ENCODE peak calls at places on chromosome 14, in five cellular contexts. M is thyroid gland, O is AG04450, C is brain microvascular endothelial cell, S is GM23338. N is an unnamed sample.

GRCh38 chr14:101111620-101112290 is 208.2 kb upstream of the RTL1 start:
- DNase-seq in M (no peak), O (no peak), C (no peak), S (no peak), N (no peak)

GRCh38 chr14:88422919-88423318 is 37.5 kb downstream of the SPATA7 start:
- DNase-seq in M (no peak), O (peak), C (peak), S (no peak), N (peak)

GRCh38 chr14:22821193-22822016 is 6.2 kb upstream of the SLC7A7 start:
- DNase-seq in M (no peak), O (no peak), C (no peak), S (peak), N (no peak)

GRCh38 chr14:67461341-67461985 is 27.1 kb downstream of the TMEM229B start:
- DNase-seq in M (peak), O (no peak), C (peak), S (no peak), N (no peak)

GRCh38 chr14:31477248-31477647 is 10.6 kb downstream of the GPR33 start:
- DNase-seq in M (no peak), O (no peak), C (no peak), S (no peak), N (no peak)

GRCh38 chr14:101665478-101666078 is 95.9 kb upstream of the PPP2R5C start:
- DNase-seq in M (no peak), O (peak), C (peak), S (peak), N (peak)

GRCh38 chr14:89635615-89636014 is 218.6 kb upstream of the FOXN3 start:
- DNase-seq in M (no peak), O (no peak), C (no peak), S (no peak), N (no peak)

GRCh38 chr14:56224691-56225681 is 106.8 kb downstream of the PELI2 start:
- DNase-seq in M (no peak), O (no peak), C (no peak), S (no peak), N (no peak)

GRCh38 chr14:99188721-99189120 is 83.3 kb downstream of the BCL11B start:
- DNase-seq in M (no peak), O (no peak), C (no peak), S (peak), N (no peak)

GRCh38 chr14:68639518-68640292 is 153.2 kb downstream of the ZFP36L1 start:
- DNase-seq in M (no peak), O (no peak), C (no peak), S (no peak), N (no peak)

GRCh38 chr14:85401396-85401795 is 128.5 kb upstream of the FLRT2 start:
- DNase-seq in M (no peak), O (no peak), C (no peak), S (no peak), N (no peak)

GRCh38 chr14:103384450-103385152 is 614 bp upstream of the MARK3 start:
- DNase-seq in M (no peak), O (no peak), C (no peak), S (no peak), N (no peak)

GRCh38 chr14:39398382-39398781 is 33.9 kb downstream of the FBXO33 start:
- DNase-seq in M (no peak), O (no peak), C (no peak), S (no peak), N (no peak)

GRCh38 chr14:57031474-57031873 is 221.2 kb upstream of the OTX2 start:
- DNase-seq in M (no peak), O (no peak), C (no peak), S (no peak), N (no peak)

GRCh38 chr14:22839159-22839779 is 2.9 kb downstream of the MMP14 start:
- DNase-seq in M (no peak), O (no peak), C (no peak), S (no peak), N (peak)

GRCh38 chr14:28381656-28382055 is 384.9 kb upstream of the FOXG1 start:
- DNase-seq in M (no peak), O (no peak), C (no peak), S (no peak), N (no peak)

GRCh38 chr14:36524874-36525745 is 5.1 kb upstream of the NKX2-1 start:
- DNase-seq in M (peak), O (no peak), C (no peak), S (peak), N (no peak)

GRCh38 chr14:82341386-82341785 is 807.7 kb upstream of the SEL1L start:
- DNase-seq in M (no peak), O (no peak), C (no peak), S (no peak), N (no peak)

GRCh38 chr14:23154876-23155587 is 28.4 kb downstream of the SLC7A8 start:
- DNase-seq in M (peak), O (peak), C (peak), S (peak), N (peak)

GRCh38 chr14:94058674-94059138 is 22.3 kb downstream of the DDX24 start:
- DNase-seq in M (no peak), O (no peak), C (no peak), S (no peak), N (no peak)

GRCh38 chr14:40386433-40386832 is 954.2 kb upstream of the FBXO33 start:
- DNase-seq in M (no peak), O (no peak), C (no peak), S (no peak), N (no peak)

GRCh38 chr14:24726480-24726879 is 92.5 kb upstream of the GZMB start:
- DNase-seq in M (no peak), O (no peak), C (no peak), S (no peak), N (no peak)

GRCh38 chr14:89000007-89000942 is 175.8 kb downstream of the TTC8 start:
- DNase-seq in M (no peak), O (peak), C (peak), S (peak), N (peak)

GRCh38 chr14:75318353-75318752 is 39.7 kb downstream of the FOS start:
- DNase-seq in M (no peak), O (no peak), C (no peak), S (no peak), N (no peak)

GRCh38 chr14:75328575-75328974 is 49.9 kb downstream of the FOS start:
- DNase-seq in M (no peak), O (no peak), C (no peak), S (no peak), N (no peak)

GRCh38 chr14:75322746-75323145 is 44.1 kb downstream of the FOS start:
- DNase-seq in M (no peak), O (no peak), C (no peak), S (peak), N (no peak)

GRCh38 chr14:75319021-75319420 is 40.4 kb downstream of the FOS start:
- DNase-seq in M (no peak), O (no peak), C (no peak), S (no peak), N (no peak)

DNA sequence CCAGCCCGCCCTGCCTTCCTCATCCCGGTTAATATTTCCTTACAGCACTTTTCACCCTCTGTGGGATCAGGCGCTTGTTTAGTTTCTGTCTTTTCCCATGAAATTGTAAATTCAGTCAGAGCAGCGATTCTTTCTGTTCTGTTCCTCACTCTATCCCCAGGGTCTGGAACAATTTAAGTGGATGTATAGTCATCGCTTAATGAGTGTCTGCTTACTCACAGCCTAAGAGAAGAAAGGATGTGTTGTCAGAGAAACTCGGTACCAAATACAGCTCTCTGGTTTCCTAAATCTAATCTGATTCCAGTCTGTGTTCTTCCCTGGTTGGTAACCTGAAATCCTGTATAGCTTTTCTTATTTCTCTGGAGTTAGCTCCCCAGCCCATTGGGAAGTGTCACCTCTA is 44.9 kb downstream of the FOS start:
- DNase-seq in M (no peak), O (no peak), C (no peak), S (no peak), N (no peak)
- H3K27ac ChIP-seq in M (no peak), O (no peak), C (no peak), S (no peak), N (no peak)

DNA sequence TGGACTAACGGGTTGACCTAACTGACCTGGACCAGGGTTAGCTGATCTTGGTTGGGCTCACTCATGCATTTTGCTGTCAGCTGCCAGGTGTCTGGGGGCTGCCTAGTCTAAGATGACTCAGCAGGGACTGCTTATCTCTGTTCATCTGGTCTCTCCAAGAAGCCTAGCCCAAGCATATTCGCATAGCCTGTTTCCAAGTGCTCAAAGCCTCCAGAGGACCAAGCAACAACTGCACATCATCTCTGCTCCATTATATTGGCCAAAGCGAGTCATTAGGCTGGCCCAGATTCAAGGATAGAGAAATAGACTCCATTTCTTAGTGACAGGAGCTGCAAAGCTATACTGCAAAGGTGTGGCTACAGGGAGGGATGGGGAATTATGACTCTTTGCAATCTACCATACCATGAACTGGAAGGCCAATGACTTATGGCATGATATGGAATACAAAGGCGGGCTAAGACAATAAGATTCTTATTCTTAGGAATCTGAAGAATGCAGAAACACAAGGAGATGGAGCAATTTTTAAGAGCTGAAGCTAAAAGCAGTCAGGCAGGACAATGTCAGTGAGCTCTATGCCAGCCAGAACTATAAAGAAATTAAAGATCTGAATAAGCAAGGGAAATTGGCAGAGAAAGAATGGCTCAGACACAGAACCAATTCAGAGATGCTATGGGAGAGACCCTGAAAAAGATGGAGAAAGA is 194.6 kb upstream of the FSCB start:
- DNase-seq in M (no peak), O (no peak), C (no peak), S (no peak), N (no peak)
- H3K27ac ChIP-seq in M (no peak), O (no peak), C (no peak), S (no peak), N (no peak)

DNA sequence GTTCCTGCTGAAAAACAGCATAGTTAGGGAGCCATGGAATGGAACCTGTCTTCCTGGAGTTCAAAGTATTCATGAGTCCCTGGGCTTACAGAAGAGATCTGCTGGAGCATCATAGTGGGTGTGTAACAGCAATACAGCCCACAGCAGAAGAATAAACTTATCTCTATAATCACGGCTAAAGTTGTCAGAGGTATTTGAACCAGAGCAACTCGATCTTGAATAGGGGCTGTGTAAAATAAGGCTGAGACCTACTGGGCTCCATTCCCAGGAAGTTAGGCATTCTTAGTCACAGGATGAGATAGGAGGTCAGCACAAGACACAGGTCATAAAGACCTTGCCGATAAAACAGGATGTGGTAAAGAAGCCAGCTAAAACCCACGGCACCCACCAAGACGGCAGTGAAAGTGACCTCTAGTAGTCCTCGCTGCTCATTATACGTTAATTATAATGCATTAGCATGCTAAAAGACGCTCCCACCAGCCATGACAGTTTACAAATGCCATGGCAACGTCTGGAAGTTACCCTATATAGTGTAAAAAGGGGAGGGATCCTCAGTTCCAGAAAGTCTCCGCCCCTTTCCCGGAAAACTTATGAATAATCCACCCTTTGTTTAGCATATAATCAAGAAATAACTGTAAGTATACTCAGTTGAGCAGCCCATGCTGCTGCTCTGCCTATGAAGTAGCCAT is 223.4 kb downstream of the PCNX1 start:
- DNase-seq in M (no peak), O (peak), C (peak), S (peak), N (no peak)
- H3K27ac ChIP-seq in M (no peak), O (peak), C (peak), S (no peak), N (no peak)

DNA sequence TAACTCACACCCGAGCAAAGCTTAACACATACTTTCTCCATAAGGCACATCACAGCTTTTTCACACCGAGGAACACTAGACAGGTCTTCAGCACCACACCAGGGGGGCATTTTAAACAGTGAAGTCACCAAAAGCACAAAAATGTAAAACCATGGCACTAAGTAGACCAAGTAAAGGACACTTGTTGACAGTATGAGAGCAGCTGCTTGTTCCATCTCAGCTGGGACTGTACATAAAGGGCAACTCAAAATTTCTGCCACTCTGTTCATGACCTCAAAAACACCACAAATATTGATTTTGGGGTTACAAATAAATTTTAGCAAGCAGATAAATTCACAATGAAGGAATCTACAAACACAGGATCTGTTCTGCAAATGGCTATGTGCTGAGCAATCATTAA is 60.4 kb downstream of the ESR2 start:
- DNase-seq in M (no peak), O (no peak), C (no peak), S (no peak), N (no peak)
- H3K27ac ChIP-seq in M (no peak), O (no peak), C (no peak), S (no peak), N (no peak)

DNA sequence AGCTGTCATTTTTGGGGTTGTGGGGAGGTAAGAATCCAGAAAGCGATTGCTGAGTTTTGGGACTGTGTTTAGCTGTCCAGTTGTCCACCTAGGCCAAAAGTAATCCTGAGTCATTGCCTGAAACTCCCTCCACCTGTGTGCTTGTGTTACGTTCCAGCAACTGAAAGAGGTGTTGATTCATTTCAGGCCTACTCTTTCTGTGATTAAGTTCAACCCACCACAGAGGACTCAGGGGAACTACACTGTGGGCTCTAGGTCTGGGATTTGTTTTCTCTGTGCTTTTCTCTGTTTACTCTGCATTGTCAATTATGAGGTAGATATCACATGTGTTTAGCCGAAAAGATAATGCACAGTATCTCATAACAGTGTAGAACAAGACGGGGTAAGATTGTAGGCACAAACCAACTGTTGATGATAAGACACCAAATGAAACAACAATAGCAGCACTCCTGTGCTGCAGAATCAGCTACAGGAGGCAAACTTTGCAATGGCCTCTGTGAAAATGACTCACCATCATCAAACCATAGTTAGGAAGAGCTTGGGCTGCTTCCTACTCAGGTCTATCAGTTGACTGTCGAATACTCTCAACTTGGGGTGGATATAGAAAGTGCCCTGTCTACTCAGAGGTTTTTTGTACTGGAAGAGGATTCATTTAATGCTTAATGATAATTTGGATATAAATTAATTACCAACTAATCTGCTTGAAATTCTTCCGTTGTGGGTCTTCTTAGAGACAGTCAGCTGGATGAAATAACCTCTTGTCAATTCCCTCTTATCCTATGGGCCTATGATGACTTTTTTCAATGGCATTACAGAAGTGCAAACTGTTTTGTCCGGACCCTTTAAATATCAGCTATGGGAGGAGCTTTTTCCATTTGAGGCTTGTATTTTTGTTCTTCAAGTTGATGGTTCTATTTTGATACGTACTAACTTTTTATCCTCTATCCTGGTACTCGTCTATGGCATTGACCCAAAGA is 385.9 kb downstream of the BMP4 start:
- DNase-seq in M (no peak), O (no peak), C (no peak), S (no peak), N (no peak)
- H3K27ac ChIP-seq in M (no peak), O (no peak), C (no peak), S (no peak), N (no peak)

DNA sequence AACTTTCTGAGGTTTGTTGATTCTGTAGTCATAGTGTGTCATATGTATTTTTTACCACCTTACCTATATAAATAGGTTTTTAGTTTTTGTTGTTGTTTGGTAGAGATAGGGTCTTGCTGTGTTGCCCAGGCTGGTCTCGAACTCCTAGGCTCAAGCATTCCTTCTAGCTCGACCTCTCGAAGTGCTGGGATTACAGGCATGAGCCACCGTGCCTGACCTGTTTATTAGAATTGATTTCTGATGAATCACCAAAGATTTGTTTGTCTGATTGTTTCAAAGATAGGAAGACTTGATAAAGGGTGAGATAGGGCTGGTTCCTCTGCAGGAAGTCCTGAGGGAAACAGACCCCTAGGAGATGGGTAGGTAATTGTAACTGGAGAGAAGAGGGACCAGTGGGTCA is 481.6 kb downstream of the PCNX1 start:
- DNase-seq in M (no peak), O (no peak), C (no peak), S (no peak), N (no peak)
- H3K27ac ChIP-seq in M (no peak), O (no peak), C (no peak), S (no peak), N (no peak)

GRCh38 chr14:74637184-74637562 is 25.1 kb upstream of the LTBP2 start:
- DNase-seq in M (no peak), O (no peak), C (no peak), S (no peak), N (no peak)
- H3K27ac ChIP-seq in M (no peak), O (no peak), C (peak), S (no peak), N (peak)

GRCh38 chr14:91897121-91897701 is 29.9 kb upstream of the TC2N start:
- DNase-seq in M (peak), O (no peak), C (no peak), S (peak), N (no peak)
- H3K27ac ChIP-seq in M (peak), O (no peak), C (no peak), S (peak), N (no peak)

GRCh38 chr14:105313381-105314286 is 914 bp upstream of the PACS2 start:
- DNase-seq in M (peak), O (no peak), C (no peak), S (peak), N (no peak)
- H3K27ac ChIP-seq in M (peak), O (peak), C (no peak), S (no peak), N (peak)

GRCh38 chr14:105059035-105059916 is 6.0 kb downstream of the GPR132 start:
- DNase-seq in M (peak), O (no peak), C (no peak), S (peak), N (no peak)

GRCh38 chr14:105062048-105062433 is 3.2 kb downstream of the GPR132 start:
- DNase-seq in M (no peak), O (no peak), C (no peak), S (no peak), N (no peak)

GRCh38 chr14:105061428-105062047 is 3.7 kb downstream of the GPR132 start:
- DNase-seq in M (peak), O (no peak), C (no peak), S (no peak), N (no peak)

GRCh38 chr14:105059917-105060565 is 5.2 kb downstream of the GPR132 start:
- DNase-seq in M (no peak), O (no peak), C (no peak), S (no peak), N (no peak)

DNA sequence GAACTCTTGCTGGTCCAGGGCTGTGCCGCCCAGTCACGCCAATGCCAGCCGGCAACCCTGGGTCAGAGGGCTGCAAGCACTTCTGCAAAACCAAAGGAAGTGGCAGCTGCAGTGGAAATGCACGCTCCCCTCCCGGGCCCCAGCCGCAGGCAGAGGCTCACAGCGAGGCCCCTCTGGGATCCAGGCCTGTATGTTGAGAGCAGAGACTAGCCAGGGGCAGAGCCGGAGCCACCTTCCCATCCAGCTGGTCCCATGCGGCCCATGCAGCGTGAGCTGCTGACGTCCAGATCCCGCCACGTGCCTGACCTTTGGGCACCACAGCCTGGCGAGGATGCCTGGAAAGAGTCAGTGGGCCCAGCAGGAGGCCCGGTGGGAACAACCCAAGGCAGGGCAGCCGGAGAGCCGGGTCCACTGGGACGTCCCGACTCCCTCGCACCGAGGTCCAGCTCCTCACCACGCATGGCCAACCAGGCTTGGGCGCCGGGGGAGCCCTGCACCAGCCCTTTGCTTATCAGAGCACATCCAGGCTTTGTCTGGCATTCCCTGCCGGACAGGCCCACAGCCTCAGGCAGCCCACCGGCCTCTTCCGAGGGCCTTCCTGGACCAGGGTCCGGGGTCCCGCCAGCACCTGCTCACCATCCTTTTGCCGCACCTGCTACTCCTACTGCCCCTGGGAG is 4.3 kb downstream of the GPR132 start:
- DNase-seq in M (peak), O (no peak), C (no peak), S (no peak), N (no peak)
- H3K27ac ChIP-seq in M (peak), O (no peak), C (no peak), S (no peak), N (no peak)

N was measured in RWPE1.